ENCODE peak calls at places on chromosomes 16 and 17, in nine cellular contexts. One of them, this sample, is unnamed.
A peak's percentile ranks its signal among the peaks of the same experiment; 100 is the strongest.

GRCh38 chr16:83586036-83586810 is 221.6 kb upstream of the HSBP1 start:
- DNase-seq in aorta: no peak
- DNase-seq in Calu3: no peak
- DNase-seq in EL: no peak
- DNase-seq in left kidney: no peak
- DNase-seq in NCI-H1930: no peak
- DNase-seq in AG10803: no peak
- DNase-seq in HEK293T: no peak
- DNase-seq in A549: no peak
- DNase-seq in this sample: no peak

GRCh38 chr16:19130852-19131808 is 17.4 kb downstream of the ITPRIPL2 start:
- DNase-seq in left kidney: peak; percentile 55
- DNase-seq in Calu3: no peak
- DNase-seq in AG10803: peak; percentile 81
- DNase-seq in A549: peak; percentile 63
- DNase-seq in HEK293T: no peak
- DNase-seq in NCI-H1930: no peak
- DNase-seq in EL: peak; percentile 85
- DNase-seq in aorta: peak; percentile 80
- DNase-seq in this sample: peak; percentile 45

GRCh38 chr17:64230551-64231408 is 32.3 kb downstream of the TEX2 start:
- DNase-seq in Calu3: no peak
- DNase-seq in HEK293T: no peak
- DNase-seq in AG10803: peak; percentile 96
- DNase-seq in EL: peak; percentile 95
- DNase-seq in A549: peak; percentile 14
- DNase-seq in NCI-H1930: no peak
- DNase-seq in left kidney: no peak
- DNase-seq in aorta: no peak
- DNase-seq in this sample: no peak

GRCh38 chr17:622356-622755 is 92.3 kb downstream of the VPS53 start:
- DNase-seq in A549: peak; percentile 66
- DNase-seq in HEK293T: no peak
- DNase-seq in Calu3: no peak
- DNase-seq in AG10803: peak; percentile 9
- DNase-seq in EL: peak; percentile 49
- DNase-seq in aorta: no peak
- DNase-seq in NCI-H1930: no peak
- DNase-seq in left kidney: no peak
- DNase-seq in this sample: no peak

GRCh38 chr16:31441956-31442355 is 633 bp downstream of the ZNF843 start:
- DNase-seq in AG10803: no peak
- DNase-seq in HEK293T: no peak
- DNase-seq in A549: no peak
- DNase-seq in left kidney: no peak
- DNase-seq in aorta: no peak
- DNase-seq in EL: no peak
- DNase-seq in Calu3: no peak
- DNase-seq in NCI-H1930: no peak
- DNase-seq in this sample: no peak

GRCh38 chr16:21277927-21278706 is at the start of gene CRYM:
- DNase-seq in EL: peak; percentile 22
- DNase-seq in AG10803: no peak
- DNase-seq in HEK293T: peak; percentile 82
- DNase-seq in NCI-H1930: peak; percentile 75
- DNase-seq in A549: peak; percentile 52
- DNase-seq in Calu3: peak; percentile 83
- DNase-seq in aorta: peak; percentile 73
- DNase-seq in left kidney: peak; percentile 79
- DNase-seq in this sample: peak; percentile 7

GRCh38 chr16:13697568-13697967 is 222.4 kb upstream of the ERCC4 start:
- DNase-seq in NCI-H1930: no peak
- DNase-seq in HEK293T: no peak
- DNase-seq in EL: no peak
- DNase-seq in AG10803: no peak
- DNase-seq in A549: no peak
- DNase-seq in aorta: no peak
- DNase-seq in left kidney: no peak
- DNase-seq in Calu3: no peak
- DNase-seq in this sample: no peak

GRCh38 chr16:10269632-10270031 is 87.4 kb upstream of the GRIN2A start:
- DNase-seq in EL: no peak
- DNase-seq in aorta: no peak
- DNase-seq in left kidney: no peak
- DNase-seq in A549: no peak
- DNase-seq in NCI-H1930: no peak
- DNase-seq in HEK293T: no peak
- DNase-seq in Calu3: no peak
- DNase-seq in AG10803: no peak
- DNase-seq in this sample: no peak

GRCh38 chr17:61852857-61853256 is 10.5 kb downstream of the BRIP1 start:
- DNase-seq in left kidney: no peak
- DNase-seq in HEK293T: no peak
- DNase-seq in NCI-H1930: no peak
- DNase-seq in aorta: no peak
- DNase-seq in A549: no peak
- DNase-seq in EL: no peak
- DNase-seq in Calu3: no peak
- DNase-seq in AG10803: no peak
- DNase-seq in this sample: no peak